ENCODE peak calls at places on chromosomes 11 and 22, in four cellular contexts. K is fibroblast of lung, N is endothelial cell of umbilical vein, L is hepatocyte. S is an unnamed sample. For H3K9me3, the result is how much of the 10 kb centered on the place peaks cover.

GRCh38 chr11:45655347-45655756 is 10.1 kb downstream of the CHST1 start:
- DNase-seq in L (peak), K (peak), N (peak), S (peak)

GRCh38 chr11:79121351-79121750 is 319.5 kb downstream of the TENM4 start:
- DNase-seq in N (no peak), L (no peak), K (peak), S (no peak)

GRCh38 chr22:39429186-39429585 is 27.6 kb upstream of the MGAT3 start:
- DNase-seq in L (peak), K (no peak), N (no peak), S (no peak)

GRCh38 chr11:36167073-36167472 is 122.2 kb downstream of the COMMD9 start:
- DNase-seq in N (no peak), K (no peak), L (no peak), S (no peak)

GRCh38 chr11:121257289-121257688 is 35.3 kb upstream of the SC5D start:
- DNase-seq in L (no peak), N (no peak), K (no peak), S (no peak)

GRCh38 chr11:68525930-68526329 is 65.4 kb downstream of the PPP6R3 start:
- DNase-seq in K (peak), L (no peak), N (peak), S (no peak)

GRCh38 chr11:57311109-57311936 is 13.4 kb downstream of the TNKS1BP1 start:
- DNase-seq in L (peak), N (peak), K (peak), S (no peak)

GRCh38 chr11:58493676-58494075 is 14.2 kb downstream of the OR5B21 start:
- DNase-seq in K (peak), N (no peak), L (no peak), S (no peak)

GRCh38 chr11:27313157-27313821 is 49.7 kb downstream of the CCDC34 start:
- DNase-seq in K (no peak), L (no peak), N (no peak), S (no peak)

GRCh38 chr11:44943118-44943517 is 7.6 kb downstream of the TP53I11 start:
- DNase-seq in L (no peak), K (no peak), N (peak), S (no peak)

GRCh38 chr11:34433899-34434298 is 4.8 kb upstream of the CAT start:
- DNase-seq in N (no peak), K (no peak), L (peak), S (no peak)

GRCh38 chr22:31269892-31270574 is 22.3 kb downstream of the PIK3IP1 start:
- DNase-seq in L (no peak), K (no peak), N (no peak), S (no peak)

GRCh38 chr22:27668828-27669797 is 132.4 kb downstream of the MN1 start:
- DNase-seq in N (peak), L (peak), K (peak), S (no peak)

GRCh38 chr22:48553694-48554308 is 1273.9 kb downstream of the BRD1 start:
- DNase-seq in N (no peak), L (no peak), K (no peak), S (no peak)

GRCh38 chr22:44118645-44119315 is 61.9 kb upstream of the PARVG start:
- DNase-seq in L (no peak), K (no peak), N (no peak), S (no peak)

GRCh38 chr11:130449246-130449990 is 973 bp downstream of the ADAMTS15 start:
- DNase-seq in N (no peak), L (no peak), K (peak), S (no peak)

GRCh38 chr22:49297871-49298721 is 529.6 kb downstream of the BRD1 start:
- DNase-seq in L (no peak), N (no peak), K (no peak), S (no peak)

GRCh38 chr22:47015589-47016178 is 253.2 kb downstream of the TBC1D22A start:
- DNase-seq in K (no peak), L (no peak), N (no peak), S (no peak)

GRCh38 chr11:18019650-18020049 is 6.8 kb upstream of the SERGEF start:
- DNase-seq in N (no peak), L (no peak), K (no peak), S (no peak)

GRCh38 chr11:116229581-116229980 is 543.2 kb downstream of the BUD13 start:
- DNase-seq in N (no peak), K (no peak), L (no peak), S (no peak)

GRCh38 chr11:60165538-60165937 is 17.3 kb downstream of the MS4A6A start:
- DNase-seq in N (peak), L (no peak), K (no peak), S (no peak)
- H3K9me3 ChIP-seq in N (under half), L (under half), K (under half), S (under half)

DNA sequence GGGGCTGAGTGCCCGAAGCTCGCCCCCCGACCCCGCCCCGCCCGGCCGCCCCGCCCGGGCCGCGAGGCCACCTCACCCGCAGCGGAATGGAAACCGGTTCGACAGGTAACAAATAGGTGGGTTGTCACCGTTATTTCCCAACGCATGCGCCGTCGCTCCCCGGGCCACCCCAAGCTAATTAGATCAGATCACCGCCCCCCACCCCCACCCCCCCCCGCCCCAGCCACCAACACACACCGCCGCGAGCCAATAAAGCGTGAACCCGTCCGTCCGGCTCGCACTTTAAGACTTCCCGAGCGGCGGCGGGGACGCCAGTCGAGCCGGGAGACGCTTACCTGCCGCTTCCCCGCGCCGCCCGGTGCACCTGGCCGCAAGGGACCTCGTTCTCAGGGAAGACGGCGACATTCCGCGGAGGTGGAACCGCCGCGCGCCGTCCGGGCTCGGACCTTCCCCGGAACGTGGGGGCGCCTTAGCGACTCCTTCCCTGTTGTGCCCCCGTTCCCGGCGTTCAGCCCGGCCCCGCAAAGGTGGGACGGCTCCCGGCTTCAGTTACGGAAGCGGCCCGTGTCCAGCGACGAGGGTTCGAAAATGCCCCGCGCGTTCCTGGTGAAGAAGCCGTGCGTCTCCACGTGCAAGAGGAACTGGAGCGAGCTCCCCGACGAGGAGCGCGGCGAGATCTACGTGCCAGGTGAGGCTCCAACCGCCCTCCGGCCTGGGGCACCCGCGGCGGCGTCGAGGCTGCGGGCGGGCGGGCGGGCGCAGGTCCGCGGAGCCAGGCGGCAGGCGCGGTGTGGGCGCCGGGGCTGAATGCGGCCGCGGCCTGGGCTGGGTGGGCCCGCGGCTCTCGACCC is at the start of gene OVOL1:
- DNase-seq in K (no peak), N (no peak), L (peak), S (no peak)
- H3K4me3 ChIP-seq in K (no peak), N (no peak), L (peak), S (peak)

DNA sequence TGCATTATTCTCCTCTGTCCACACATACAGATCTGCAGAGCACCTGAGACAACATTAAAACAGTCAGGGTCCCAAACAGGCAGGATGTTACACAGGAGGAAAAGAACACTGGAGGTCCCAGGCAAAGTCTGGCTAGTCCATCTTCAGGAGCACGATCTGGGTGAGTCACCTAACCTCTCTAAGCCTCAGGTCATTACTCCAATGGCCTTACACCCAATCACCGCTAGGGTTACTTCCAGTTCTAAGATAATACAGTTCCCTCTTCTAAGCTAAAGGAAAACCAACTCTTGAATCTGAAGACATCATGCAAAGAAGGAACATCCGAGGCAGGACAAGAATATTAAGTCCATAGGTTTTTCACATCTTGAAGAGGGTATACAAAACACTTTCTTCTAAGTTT is 24.5 kb downstream of the ASCC2 start:
- DNase-seq in K (no peak), N (no peak), L (peak), S (no peak)
- TF ChIP-seq CTCF in K (peak), N (no peak), L (peak), S (no peak)

DNA sequence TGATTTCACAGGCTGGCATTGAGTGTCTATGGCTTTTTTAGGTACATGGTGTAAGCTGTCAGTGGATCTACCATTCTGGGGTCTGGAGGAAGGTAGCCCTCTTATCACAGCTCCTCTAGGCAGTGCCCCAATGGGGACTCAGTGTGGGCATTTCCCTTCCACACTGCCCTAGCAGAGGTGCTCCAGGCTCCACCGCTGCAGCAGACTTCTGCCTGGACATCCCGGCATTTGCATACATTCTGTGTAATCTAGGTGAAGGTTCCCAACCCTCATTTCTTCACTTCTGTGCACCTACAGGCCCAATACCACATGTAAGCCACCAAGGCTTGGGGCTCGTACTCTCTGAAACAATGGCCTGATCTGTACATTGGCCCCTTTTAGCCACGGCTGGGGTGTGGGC is 78.3 kb downstream of the RNF169 start:
- DNase-seq in K (no peak), L (no peak), N (no peak), S (no peak)
- H3K9me3 ChIP-seq in K (under half), L (under half), N (under half), S (under half)

GRCh38 chr11:32333335-32333991 is 101.9 kb downstream of the WT1 start:
- DNase-seq in N (peak), K (peak), L (peak), S (no peak)
- H3K4me3 ChIP-seq in N (no peak), K (peak), L (peak), S (peak)

GRCh38 chr11:65113361-65113756 is 1.7 kb downstream of the TM7SF2 start:
- DNase-seq in N (no peak), L (no peak), K (no peak), S (no peak)
- TF ChIP-seq CTCF in N (no peak), L (no peak), K (no peak), S (no peak)

GRCh38 chr11:32429477-32429876 is 5.9 kb downstream of the WT1 start:
- DNase-seq in N (no peak), L (no peak), K (no peak), S (no peak)
- H3K9me3 ChIP-seq in N (under half), L (under half), K (under half), S (under half)

GRCh38 chr11:7547091-7547490 is 33.3 kb downstream of the PPFIBP2 start:
- DNase-seq in N (no peak), L (no peak), K (no peak), S (no peak)
- H3K4me3 ChIP-seq in N (no peak), L (no peak), K (no peak), S (no peak)